ENCODE peak calls at places on chromosomes 13 and 19, in seven cellular contexts. B is cardiac fibroblast, Y is brain microvascular endothelial cell, F is cardiac muscle cell, C is BE2C, Z is tibial nerve, O is body of pancreas. P is an unnamed sample.

GRCh38 chr13:20006206-20006605 is 47.7 kb downstream of the ZMYM2 start:
- DNase-seq in B (no peak), Y (peak), F (no peak), C (no peak), Z (no peak), O (no peak), P (peak)

GRCh38 chr19:1651061-1651547 is 1.3 kb downstream of the TCF3 start:
- DNase-seq in B (peak), Y (no peak), F (peak), C (peak), Z (no peak), O (no peak), P (peak)

GRCh38 chr13:72199640-72200039 is 332.6 kb upstream of the DACH1 start:
- DNase-seq in B (no peak), Y (no peak), F (no peak), C (no peak), Z (no peak), O (no peak), P (no peak)

GRCh38 chr19:52464798-52465470 is 11.6 kb downstream of the ZNF578 start:
- DNase-seq in B (no peak), Y (no peak), F (no peak), C (no peak), Z (no peak), O (no peak), P (no peak)

GRCh38 chr19:7742991-7743390 is 4.3 kb downstream of the CD209 start:
- DNase-seq in B (no peak), Y (no peak), F (no peak), C (no peak), Z (no peak), O (no peak), P (no peak)

GRCh38 chr19:38733493-38734175 is 10.6 kb downstream of the CAPN12 start:
- DNase-seq in B (peak), Y (no peak), F (no peak), C (no peak), Z (no peak), O (no peak), P (no peak)

GRCh38 chr19:55152017-55152416 is 3.0 kb upstream of the TNNT1 start:
- DNase-seq in B (no peak), Y (no peak), F (no peak), C (no peak), Z (no peak), O (no peak), P (no peak)

GRCh38 chr13:62483774-62484173 is 1068.1 kb upstream of the PCDH20 start:
- DNase-seq in B (no peak), Y (no peak), F (no peak), C (no peak), Z (no peak), O (no peak), P (no peak)

GRCh38 chr13:42656136-42656535 is 82.2 kb downstream of the TNFSF11 start:
- DNase-seq in B (peak), Y (no peak), F (peak), C (no peak), Z (no peak), O (no peak), P (no peak)

GRCh38 chr19:13356686-13357280 is 149.5 kb downstream of the CACNA1A start:
- DNase-seq in B (no peak), Y (no peak), F (no peak), C (no peak), Z (no peak), O (no peak), P (no peak)

GRCh38 chr19:5006201-5006600 is 37.3 kb downstream of the KDM4B start:
- DNase-seq in B (peak), Y (no peak), F (peak), C (no peak), Z (no peak), O (no peak), P (peak)

GRCh38 chr13:114099918-114100445 is 32.4 kb downstream of the RASA3 start:
- DNase-seq in B (peak), Y (no peak), F (peak), C (peak), Z (no peak), O (no peak), P (peak)

GRCh38 chr19:29612801-29613595 is 6.9 kb downstream of the POP4 start:
- DNase-seq in B (no peak), Y (no peak), F (no peak), C (no peak), Z (no peak), O (no peak), P (no peak)

GRCh38 chr19:1970003-1970805 is 29.2 kb downstream of the CSNK1G2 start:
- DNase-seq in B (no peak), Y (no peak), F (no peak), C (no peak), Z (no peak), O (no peak), P (no peak)

GRCh38 chr19:55640577-55641375 is at the start of gene ZNF580:
- DNase-seq in B (peak), Y (peak), F (peak), C (peak), Z (peak), O (peak), P (peak)

GRCh38 chr19:10432736-10433130 is 12.4 kb downstream of the PDE4A start:
- DNase-seq in B (no peak), Y (no peak), F (no peak), C (no peak), Z (no peak), O (peak), P (no peak)

GRCh38 chr13:26132756-26133155 is 80.9 kb upstream of the SHISA2 start:
- DNase-seq in B (peak), Y (no peak), F (peak), C (no peak), Z (no peak), O (no peak), P (peak)

DNA sequence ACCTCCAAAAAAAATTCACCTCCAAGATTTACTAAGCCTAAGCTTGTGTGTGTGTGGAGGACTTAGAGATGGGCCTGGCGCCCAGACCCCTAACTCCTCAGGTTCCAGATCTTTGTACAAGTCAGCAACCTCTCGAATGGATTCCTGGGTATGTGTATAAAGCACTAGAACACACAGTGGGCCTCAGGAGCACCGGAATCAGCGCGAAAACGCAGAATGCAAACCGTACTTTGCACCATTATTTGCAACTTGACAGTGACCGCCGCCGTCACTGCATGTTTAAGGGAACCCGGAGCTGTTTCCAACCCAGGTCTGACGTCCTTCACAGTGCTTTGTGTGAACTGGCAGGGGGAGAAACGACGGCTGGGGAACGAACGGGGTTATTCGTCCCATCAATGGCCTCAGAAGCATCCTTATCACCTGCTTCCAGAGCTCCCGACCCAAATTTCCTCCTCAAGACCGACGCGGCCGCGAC is 688 bp downstream of the ZNF606 start:
- DNase-seq in B (peak), Y (peak), F (no peak), C (peak), Z (no peak), O (no peak), P (peak)
- H3K4me3 ChIP-seq in B (peak), Y (peak), F (peak), C (peak), Z (peak), O (peak), P (peak)

GRCh38 chr19:46616631-46617322 is 8.1 kb downstream of the PTGIR start:
- DNase-seq in B (peak), Y (no peak), F (peak), C (peak), Z (no peak), O (peak), P (peak)

GRCh38 chr19:46620267-46620666 is 4.6 kb downstream of the PTGIR start:
- DNase-seq in B (no peak), Y (no peak), F (no peak), C (no peak), Z (no peak), O (no peak), P (no peak)

GRCh38 chr19:46620716-46621115 is 4.2 kb downstream of the PTGIR start:
- DNase-seq in B (peak), Y (peak), F (peak), C (no peak), Z (no peak), O (no peak), P (peak)

GRCh38 chr19:46617566-46618079 is 7.3 kb downstream of the PTGIR start:
- DNase-seq in B (no peak), Y (no peak), F (no peak), C (no peak), Z (no peak), O (peak), P (no peak)

DNA sequence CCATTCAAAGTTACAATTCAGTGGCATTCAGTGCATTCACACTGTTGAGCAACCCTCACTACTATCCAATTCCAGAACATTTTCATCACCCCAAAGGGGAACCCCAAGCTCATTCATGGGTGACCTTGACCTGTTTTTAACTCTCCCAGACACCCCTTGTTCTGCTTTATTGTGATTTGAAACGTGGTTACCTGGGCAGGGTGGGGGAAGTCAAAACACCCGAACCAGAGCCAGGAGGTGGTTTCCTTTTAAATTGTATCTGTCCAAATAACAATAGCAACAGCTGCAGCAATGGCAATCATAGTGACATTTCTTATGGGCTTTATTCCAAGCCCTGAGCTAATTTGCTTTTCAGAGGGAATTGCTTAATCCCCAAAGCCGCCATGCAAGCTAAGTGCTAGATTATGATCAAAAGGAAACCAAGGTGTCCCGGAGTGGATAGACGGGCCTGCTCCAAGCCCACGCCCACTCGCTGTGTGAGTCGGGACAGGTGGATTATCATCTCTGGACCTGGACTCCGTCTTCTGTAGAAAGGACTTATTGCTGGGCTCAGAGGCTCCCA is 6.1 kb downstream of the PTGIR start:
- DNase-seq in B (peak), Y (no peak), F (peak), C (no peak), Z (no peak), O (peak), P (peak)
- TF ChIP-seq CTCF in B (no peak), Y (no peak), F (no peak), C (no peak), Z (no peak), O (no peak), P (no peak)

DNA sequence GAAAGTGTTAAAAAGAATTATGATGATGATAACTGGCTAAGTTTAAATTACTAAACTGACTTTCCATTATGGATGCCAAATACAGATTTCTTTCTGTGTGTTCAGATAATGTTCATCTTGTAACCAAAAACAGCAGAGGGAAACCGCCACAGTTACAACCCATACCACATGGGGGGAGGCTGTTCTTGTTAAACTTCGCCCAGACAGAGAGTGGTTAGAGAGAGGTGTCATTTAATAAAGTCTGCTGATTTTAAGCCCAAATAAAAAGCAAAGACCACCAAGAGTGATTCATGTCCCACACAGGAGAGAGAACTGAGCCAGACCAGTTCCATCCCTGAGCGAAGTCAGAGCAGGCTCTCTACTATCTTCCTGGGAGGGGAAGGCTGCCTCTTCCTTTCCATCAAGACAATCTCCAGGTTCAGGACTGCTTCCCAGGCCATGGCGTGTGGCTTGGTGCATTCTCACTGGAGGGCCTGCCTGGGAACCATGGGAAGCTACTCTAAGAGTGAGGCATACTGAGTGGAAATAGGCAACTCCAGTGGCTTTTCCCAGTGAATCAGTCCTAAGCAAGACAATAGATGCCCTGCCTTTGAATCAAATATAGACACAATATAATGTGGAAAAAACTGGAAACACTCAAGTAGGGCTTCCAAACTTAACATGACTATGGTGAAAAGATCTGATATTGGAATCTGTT is 18.2 kb downstream of the EFNB2 start:
- DNase-seq in B (no peak), Y (no peak), F (no peak), C (no peak), Z (no peak), O (no peak), P (no peak)
- H3K4me3 ChIP-seq in B (no peak), Y (no peak), F (no peak), C (no peak), Z (no peak), O (no peak), P (no peak)

DNA sequence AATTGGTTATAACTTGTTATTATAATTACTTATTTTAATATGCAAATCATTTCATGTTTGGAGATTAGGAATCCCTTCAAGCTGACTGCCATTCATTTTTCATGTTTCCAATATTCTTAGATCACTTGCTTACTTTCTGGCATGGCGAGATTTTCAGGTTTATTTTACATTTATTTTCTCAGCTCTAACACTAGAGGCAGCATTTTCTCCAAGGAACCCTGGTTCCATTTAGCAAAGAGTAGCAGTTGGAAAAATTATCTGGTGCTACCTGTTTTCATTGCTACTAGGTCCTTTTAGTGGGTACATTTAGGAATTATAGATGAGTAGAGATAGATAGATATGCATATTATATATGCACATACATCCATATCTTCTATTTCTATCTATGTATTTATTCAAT is 90.9 kb upstream of the TRPC4 start:
- DNase-seq in B (peak), Y (no peak), F (peak), C (no peak), Z (no peak), O (no peak), P (no peak)
- TF ChIP-seq CTCF in B (peak), Y (peak), F (peak), C (peak), Z (no peak), O (no peak), P (peak)

DNA sequence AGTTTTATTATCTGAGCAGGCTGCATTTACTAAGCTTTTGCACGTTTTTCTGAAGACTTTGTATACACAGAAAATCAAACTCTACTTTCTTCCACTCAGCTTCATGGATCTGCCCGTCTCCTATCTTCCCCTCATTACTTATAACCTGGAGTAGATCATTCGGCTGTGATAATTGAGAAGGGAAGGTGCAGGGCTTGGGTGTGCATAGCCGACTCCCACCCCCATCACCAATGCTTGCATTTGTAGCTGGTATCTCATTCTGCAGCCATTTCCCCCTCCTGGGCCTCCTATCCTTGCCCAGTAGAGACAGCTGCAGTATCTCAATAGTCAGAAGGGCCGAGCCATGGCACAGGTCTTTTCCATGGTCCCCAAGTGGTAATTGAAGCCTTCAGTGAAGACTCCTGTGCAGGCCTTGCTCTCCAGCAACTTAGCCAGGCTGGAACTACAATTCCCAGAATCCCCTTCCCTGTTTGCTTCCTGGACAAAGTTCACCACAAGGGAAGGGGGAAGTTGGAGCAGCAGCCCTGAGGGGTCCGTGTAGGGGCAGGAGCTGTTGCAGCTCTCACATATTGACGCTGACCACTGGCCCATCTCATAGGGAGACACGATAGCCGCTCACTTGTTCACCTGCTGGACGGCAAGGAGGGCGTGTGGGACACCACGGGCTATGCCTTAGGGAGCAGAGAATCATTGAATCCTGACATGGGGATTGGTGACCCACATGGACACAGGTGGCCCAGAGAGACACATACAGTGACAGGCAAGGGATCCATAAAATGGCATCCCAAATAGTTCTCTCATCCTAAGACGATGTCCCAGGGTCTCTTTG is 2.1 kb upstream of the SIGLEC8 start:
- DNase-seq in B (peak), Y (no peak), F (peak), C (peak), Z (no peak), O (peak), P (peak)
- H3K4me3 ChIP-seq in B (no peak), Y (no peak), F (no peak), C (peak), Z (no peak), O (no peak), P (peak)

GRCh38 chr19:589693-590395 is at the start of gene HCN2:
- DNase-seq in B (no peak), Y (no peak), F (no peak), C (no peak), Z (no peak), O (no peak), P (no peak)

GRCh38 chr19:590396-590745 is 690 bp downstream of the HCN2 start:
- DNase-seq in B (peak), Y (no peak), F (peak), C (peak), Z (no peak), O (no peak), P (peak)

GRCh38 chr19:590750-591098 is 1.0 kb downstream of the HCN2 start:
- DNase-seq in B (no peak), Y (no peak), F (no peak), C (no peak), Z (no peak), O (no peak), P (no peak)

GRCh38 chr19:588093-588742 is 1.5 kb upstream of the HCN2 start:
- DNase-seq in B (peak), Y (peak), F (peak), C (peak), Z (no peak), O (peak), P (peak)

DNA sequence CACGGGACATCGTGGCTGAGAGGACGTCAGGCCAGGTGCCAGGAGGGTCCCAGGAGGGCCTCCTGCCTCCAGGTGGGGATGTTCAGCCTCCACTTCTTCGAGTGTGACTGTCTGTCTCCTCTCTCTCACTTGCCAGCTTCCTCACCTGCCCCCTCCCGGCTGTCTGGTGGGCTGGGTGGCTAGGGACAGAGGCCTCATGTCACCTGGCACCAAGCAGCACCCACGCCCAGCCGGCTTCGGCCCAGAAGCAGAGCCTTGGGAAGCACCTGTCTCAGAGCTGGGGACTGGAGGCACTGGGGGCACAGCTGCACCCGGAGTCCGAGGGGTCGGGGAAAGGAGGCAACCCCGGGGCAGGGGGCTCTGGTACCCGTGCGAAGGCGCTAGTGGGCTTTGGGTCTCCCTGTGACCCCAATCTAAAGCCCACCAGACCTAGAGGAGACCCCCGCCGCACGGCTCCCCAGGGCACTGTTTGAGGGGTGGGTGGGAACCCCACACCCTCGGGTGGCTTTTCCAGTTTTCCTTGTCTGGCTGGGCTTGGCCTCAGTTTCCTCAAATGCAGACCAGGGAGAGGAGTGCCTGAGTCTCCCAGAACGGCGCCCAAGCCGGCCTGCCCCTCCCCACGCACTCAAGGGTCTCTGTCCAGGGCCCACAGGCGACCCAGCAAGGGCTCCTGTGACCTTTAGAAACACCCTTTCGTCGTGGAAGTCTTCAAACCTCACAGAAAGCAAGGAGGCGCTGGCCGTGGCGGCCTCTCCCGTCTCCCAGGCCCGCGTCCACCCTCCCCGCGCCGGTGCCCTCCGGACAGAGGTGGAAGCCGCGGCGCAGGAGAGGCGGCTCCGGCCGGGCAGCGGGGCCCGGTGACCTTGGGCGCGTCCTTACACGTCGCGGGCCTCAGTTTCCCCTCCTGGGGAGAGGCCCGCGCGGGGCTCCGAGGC is 656 bp upstream of the HCN2 start:
- DNase-seq in B (no peak), Y (no peak), F (no peak), C (peak), Z (no peak), O (no peak), P (no peak)
- TF ChIP-seq CTCF in B (no peak), Y (no peak), F (no peak), C (peak), Z (no peak), O (no peak), P (no peak)

P was measured in fibroblast of villous mesenchyme.